ENCODE peak calls at places on chromosome 22, in eight cellular contexts. R is CD4-positive, CD25-positive, alpha-beta regulatory T cell; X is H9; E is midbrain; Q is fibroblast of the conjunctiva; J is stimulated activated CD8-positive, alpha-beta memory T cell treated with anti-CD3 and anti-CD28 coated beads, Interleukin-15, amount 100 ng/mL, for 24 hours; V is T follicular helper cell; U is heart right ventricle. D is an unnamed sample.

GRCh38 chr22:17847360-17848078 is 73.2 kb upstream of the BID start:
- DNase-seq in R (no peak), X (no peak), E (no peak), Q (no peak), J (no peak), V (no peak), U (no peak), D (no peak)

GRCh38 chr22:43424201-43424600 is 12.4 kb downstream of the MPPED1 start:
- DNase-seq in R (no peak), X (no peak), E (no peak), Q (no peak), J (no peak), V (no peak), U (no peak), D (no peak)

GRCh38 chr22:50445071-50445879 is 29.6 kb downstream of the SBF1 start:
- DNase-seq in R (peak), X (no peak), E (no peak), Q (no peak), J (no peak), V (peak), U (peak), D (peak)

GRCh38 chr22:49599691-49600451 is 227.8 kb downstream of the BRD1 start:
- DNase-seq in R (no peak), X (no peak), E (no peak), Q (no peak), J (no peak), V (no peak), U (no peak), D (no peak)

GRCh38 chr22:46064236-46064965 is 85.9 kb upstream of the PPARA start:
- DNase-seq in R (no peak), X (peak), E (no peak), Q (no peak), J (no peak), V (no peak), U (peak), D (no peak)

GRCh38 chr22:44620129-44620840 is 81.7 kb upstream of the PRR5 start:
- DNase-seq in R (peak), X (peak), E (no peak), Q (no peak), J (peak), V (peak), U (peak), D (peak)

GRCh38 chr22:19175602-19176174 is 2.8 kb downstream of the SLC25A1 start:
- DNase-seq in R (no peak), X (no peak), E (no peak), Q (no peak), J (no peak), V (no peak), U (no peak), D (no peak)

GRCh38 chr22:48824673-48825651 is 1002.7 kb downstream of the BRD1 start:
- DNase-seq in R (no peak), X (no peak), E (no peak), Q (no peak), J (no peak), V (no peak), U (no peak), D (no peak)

GRCh38 chr22:24588370-24588755 is 4.5 kb downstream of the LRRC75B start:
- DNase-seq in R (no peak), X (no peak), E (peak), Q (no peak), J (no peak), V (no peak), U (peak), D (no peak)

GRCh38 chr22:39176673-39177455 is 24.4 kb upstream of the CBX7 start:
- DNase-seq in R (no peak), X (peak), E (no peak), Q (no peak), J (no peak), V (no peak), U (no peak), D (no peak)

GRCh38 chr22:50031189-50032091 is 18.9 kb upstream of the IL17REL start:
- DNase-seq in R (no peak), X (no peak), E (no peak), Q (no peak), J (no peak), V (no peak), U (no peak), D (no peak)

GRCh38 chr22:47218671-47219070 is 456.2 kb downstream of the TBC1D22A start:
- DNase-seq in R (no peak), X (no peak), E (no peak), Q (no peak), J (no peak), V (no peak), U (no peak), D (no peak)

GRCh38 chr22:19663286-19663815 is 51.0 kb upstream of the SEPTIN5 start:
- DNase-seq in R (peak), X (no peak), E (no peak), Q (peak), J (no peak), V (no peak), U (peak), D (no peak)

GRCh38 chr22:23751441-23751996 is 607 bp upstream of the ZNF70 start:
- DNase-seq in R (no peak), X (peak), E (no peak), Q (no peak), J (no peak), V (no peak), U (no peak), D (no peak)

GRCh38 chr22:20148414-20148813 is 2.4 kb downstream of the CCDC188 start:
- DNase-seq in R (no peak), X (no peak), E (no peak), Q (no peak), J (no peak), V (no peak), U (no peak), D (no peak)

GRCh38 chr22:22201185-22201924 is 43.2 kb upstream of the VPREB1 start:
- DNase-seq in R (peak), X (peak), E (no peak), Q (peak), J (no peak), V (peak), U (peak), D (peak)

GRCh38 chr22:42389137-42389536 is 43.1 kb downstream of the NFAM1 start:
- DNase-seq in R (no peak), X (no peak), E (no peak), Q (no peak), J (no peak), V (no peak), U (no peak), D (no peak)

GRCh38 chr22:38203855-38204497 is 2.2 kb downstream of the MAFF start:
- DNase-seq in R (no peak), X (no peak), E (no peak), Q (no peak), J (no peak), V (no peak), U (no peak), D (no peak)

GRCh38 chr22:48931452-48931851 is 896.2 kb downstream of the BRD1 start:
- DNase-seq in R (no peak), X (no peak), E (no peak), Q (no peak), J (no peak), V (no peak), U (no peak), D (no peak)

GRCh38 chr22:38353142-38353629 is 36.0 kb upstream of the CSNK1E start:
- DNase-seq in R (peak), X (peak), E (peak), Q (peak), J (peak), V (peak), U (peak), D (peak)

GRCh38 chr22:42039271-42039670 is 31.3 kb downstream of the NAGA start:
- DNase-seq in R (no peak), X (no peak), E (no peak), Q (no peak), J (no peak), V (no peak), U (no peak), D (no peak)

GRCh38 chr22:45584121-45584570 is 81.5 kb downstream of the FBLN1 start:
- DNase-seq in R (no peak), X (no peak), E (no peak), Q (no peak), J (no peak), V (no peak), U (no peak), D (no peak)

GRCh38 chr22:28976588-28976987 is 85.0 kb downstream of the C22orf31 start:
- DNase-seq in R (no peak), X (no peak), E (no peak), Q (peak), J (no peak), V (no peak), U (no peak), D (no peak)

GRCh38 chr22:30829901-30830550 is 135.4 kb downstream of the OSBP2 start:
- DNase-seq in R (no peak), X (no peak), E (no peak), Q (peak), J (no peak), V (no peak), U (no peak), D (no peak)

GRCh38 chr22:20552450-20552894 is 45.1 kb downstream of the MED15 start:
- DNase-seq in R (no peak), X (no peak), E (peak), Q (no peak), J (no peak), V (no peak), U (peak), D (no peak)